ENCODE peak calls at places on chromosomes 13 and 19, in four cellular contexts. One of them, this sample, is unnamed.

GRCh38 chr13:59780058-59780457 is 383.7 kb downstream of the DIAPH3 start:
- DNase-seq in IMR-90: peak; percentile 59
- DNase-seq in fibroblast of mammary gland: peak; percentile 36
- DNase-seq in pancreas: no peak
- DNase-seq in this sample: no peak

GRCh38 chr19:20182232-20182785 is 15.3 kb downstream of the ZNF486 start:
- DNase-seq in fibroblast of mammary gland: no peak
- DNase-seq in IMR-90: no peak
- DNase-seq in pancreas: no peak
- DNase-seq in this sample: no peak

GRCh38 chr13:41004875-41005693 is 14.0 kb downstream of the ELF1 start:
- DNase-seq in IMR-90: no peak
- DNase-seq in pancreas: no peak
- DNase-seq in fibroblast of mammary gland: no peak
- DNase-seq in this sample: peak; percentile 15

GRCh38 chr13:45364876-45365557 is 24.0 kb upstream of the TPT1 start:
- DNase-seq in fibroblast of mammary gland: no peak
- DNase-seq in pancreas: no peak
- DNase-seq in IMR-90: no peak
- DNase-seq in this sample: no peak

GRCh38 chr13:27403252-27403678 is 21.2 kb upstream of the GTF3A start:
- DNase-seq in pancreas: peak; percentile 23
- DNase-seq in IMR-90: peak; percentile 65
- DNase-seq in fibroblast of mammary gland: peak; percentile 48
- DNase-seq in this sample: peak; percentile 98

GRCh38 chr19:38142176-38143035 is 81.6 kb downstream of the DPF1 start:
- DNase-seq in IMR-90: peak; percentile 28
- DNase-seq in pancreas: peak; percentile 17
- DNase-seq in fibroblast of mammary gland: peak; percentile 51
- DNase-seq in this sample: peak; percentile 41

GRCh38 chr13:95627590-95627989 is 16.9 kb downstream of the DZIP1 start:
- DNase-seq in IMR-90: peak; percentile 79
- DNase-seq in fibroblast of mammary gland: peak; percentile 73
- DNase-seq in pancreas: no peak
- DNase-seq in this sample: peak; percentile 56

GRCh38 chr13:97459215-97459772 is 25.3 kb downstream of the RAP2A start:
- DNase-seq in pancreas: no peak
- DNase-seq in IMR-90: no peak
- DNase-seq in fibroblast of mammary gland: no peak
- DNase-seq in this sample: no peak

GRCh38 chr13:37960427-37960826 is 90.9 kb upstream of the TRPC4 start:
- DNase-seq in fibroblast of mammary gland: no peak
- DNase-seq in IMR-90: peak; percentile 1
- DNase-seq in pancreas: no peak
- DNase-seq in this sample: no peak

GRCh38 chr19:5850743-5851293 is 431 bp downstream of the FUT3 start:
- DNase-seq in pancreas: peak; percentile 75
- DNase-seq in fibroblast of mammary gland: peak; percentile 65
- DNase-seq in IMR-90: peak; percentile 53
- DNase-seq in this sample: peak; percentile 56

GRCh38 chr13:100644328-100644727 is 30.3 kb downstream of the TMTC4 start:
- DNase-seq in pancreas: no peak
- DNase-seq in fibroblast of mammary gland: no peak
- DNase-seq in IMR-90: peak; percentile 37
- DNase-seq in this sample: no peak

GRCh38 chr13:24218320-24218719 is 57.8 kb downstream of the SPATA13 start:
- DNase-seq in fibroblast of mammary gland: no peak
- DNase-seq in IMR-90: no peak
- DNase-seq in pancreas: no peak
- DNase-seq in this sample: no peak

GRCh38 chr19:45879055-45879454 is 6.9 kb downstream of the IRF2BP1 start:
- DNase-seq in fibroblast of mammary gland: no peak
- DNase-seq in IMR-90: no peak
- DNase-seq in pancreas: no peak
- DNase-seq in this sample: no peak

GRCh38 chr19:18919086-18919894 is at the start of the genes COPE and DDX49:
- DNase-seq in pancreas: peak; percentile 97
- DNase-seq in IMR-90: peak; percentile 100
- DNase-seq in fibroblast of mammary gland: peak; percentile 100
- DNase-seq in this sample: peak; percentile 100

GRCh38 chr13:105220886-105221285 is 1314.6 kb downstream of the EFNB2 start:
- DNase-seq in pancreas: no peak
- DNase-seq in fibroblast of mammary gland: no peak
- DNase-seq in IMR-90: peak; percentile 52
- DNase-seq in this sample: no peak

GRCh38 chr13:110797230-110797877 is 83.9 kb downstream of the ING1 start:
- DNase-seq in IMR-90: no peak
- DNase-seq in pancreas: no peak
- DNase-seq in fibroblast of mammary gland: peak; percentile 37
- DNase-seq in this sample: no peak

GRCh38 chr19:17107546-17108452 is 32.2 kb downstream of the MYO9B start:
- DNase-seq in pancreas: peak; percentile 52
- DNase-seq in IMR-90: peak; percentile 98
- DNase-seq in fibroblast of mammary gland: peak; percentile 98
- DNase-seq in this sample: peak; percentile 98

GRCh38 chr13:67416047-67416925 is 186.2 kb upstream of the PCDH9 start:
- DNase-seq in IMR-90: peak; percentile 29
- DNase-seq in fibroblast of mammary gland: peak; percentile 51
- DNase-seq in pancreas: peak; percentile 13
- DNase-seq in this sample: peak; percentile 1

GRCh38 chr19:45186509-45187334 is 8.1 kb downstream of the BLOC1S3 start:
- DNase-seq in fibroblast of mammary gland: peak; percentile 19
- DNase-seq in pancreas: no peak
- DNase-seq in IMR-90: peak; percentile 62
- DNase-seq in this sample: no peak

GRCh38 chr19:38145627-38146026 is 78.4 kb downstream of the DPF1 start:
- DNase-seq in fibroblast of mammary gland: peak; percentile 53
- DNase-seq in IMR-90: no peak
- DNase-seq in pancreas: no peak
- DNase-seq in this sample: peak; percentile 43

GRCh38 chr19:12065100-12065538 is 588 bp downstream of the ZNF844 start:
- DNase-seq in IMR-90: peak; percentile 38
- DNase-seq in fibroblast of mammary gland: peak; percentile 47
- DNase-seq in pancreas: peak; percentile 28
- DNase-seq in this sample: peak; percentile 62

GRCh38 chr19:5829567-5830315 is 9.8 kb downstream of the FUT6 start:
- DNase-seq in fibroblast of mammary gland: no peak
- DNase-seq in IMR-90: no peak
- DNase-seq in pancreas: no peak
- DNase-seq in this sample: no peak

GRCh38 chr13:113996081-113996911 is 22.4 kb upstream of the C13orf46 start:
- DNase-seq in fibroblast of mammary gland: no peak
- DNase-seq in pancreas: no peak
- DNase-seq in IMR-90: no peak
- DNase-seq in this sample: no peak

GRCh38 chr13:24276310-24276709 is 33.1 kb upstream of the C1QTNF9 start:
- DNase-seq in IMR-90: no peak
- DNase-seq in fibroblast of mammary gland: no peak
- DNase-seq in pancreas: no peak
- DNase-seq in this sample: no peak

GRCh38 chr19:4067396-4068057 is 828 bp upstream of the ZBTB7A start:
- DNase-seq in fibroblast of mammary gland: no peak
- DNase-seq in IMR-90: no peak
- DNase-seq in pancreas: no peak
- DNase-seq in this sample: no peak

GRCh38 chr13:74132152-74132767 is 1.9 kb downstream of the KLF12 start:
- DNase-seq in fibroblast of mammary gland: no peak
- DNase-seq in IMR-90: peak; percentile 39
- DNase-seq in pancreas: no peak
- DNase-seq in this sample: no peak

GRCh38 chr13:106753241-106753640 is 185.3 kb upstream of the ARGLU1 start:
- DNase-seq in pancreas: no peak
- DNase-seq in fibroblast of mammary gland: no peak
- DNase-seq in IMR-90: no peak
- DNase-seq in this sample: no peak

GRCh38 chr19:19033176-19033425 is 216 bp downstream of the SUGP2 start:
- DNase-seq in fibroblast of mammary gland: no peak
- DNase-seq in IMR-90: no peak
- DNase-seq in pancreas: no peak
- DNase-seq in this sample: no peak

GRCh38 chr13:103067751-103068563 is 1.7 kb upstream of the SLC10A2 start:
- DNase-seq in pancreas: no peak
- DNase-seq in IMR-90: no peak
- DNase-seq in fibroblast of mammary gland: no peak
- DNase-seq in this sample: no peak
- TF ChIP-seq CTCF in pancreas: no peak
- TF ChIP-seq CTCF in IMR-90: no peak
- TF ChIP-seq CTCF in fibroblast of mammary gland: no peak
- TF ChIP-seq CTCF in this sample: no peak

DNA sequence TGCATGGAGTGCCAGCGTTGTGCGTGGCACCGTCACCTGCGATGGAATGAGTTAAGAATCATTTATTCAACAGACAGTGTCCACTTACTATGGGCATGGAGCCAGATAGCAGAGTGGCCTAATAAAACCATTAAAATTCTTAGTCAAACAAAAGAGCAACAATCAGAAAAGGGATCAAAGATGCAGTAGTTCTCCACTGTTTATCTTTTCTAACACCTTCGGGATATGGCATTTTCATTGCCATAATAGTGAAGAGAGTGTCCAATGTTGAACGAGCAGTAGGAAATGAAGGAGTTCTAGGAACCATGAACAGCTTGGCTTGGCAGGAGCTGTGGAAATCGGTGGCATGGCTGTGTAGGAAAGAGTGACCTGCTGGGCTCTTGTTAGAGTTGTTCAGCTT is 2.0 kb downstream of the TNFSF11 start:
- DNase-seq in fibroblast of mammary gland: no peak
- DNase-seq in pancreas: no peak
- DNase-seq in IMR-90: no peak
- DNase-seq in this sample: no peak
- H3K4me3 ChIP-seq in fibroblast of mammary gland: no peak overlapping the region
- H3K4me3 ChIP-seq in pancreas: no peak overlapping the region
- H3K4me3 ChIP-seq in IMR-90: no peak overlapping the region
- H3K4me3 ChIP-seq in this sample: no peak overlapping the region

GRCh38 chr13:109451726-109452125 is 334.7 kb downstream of the IRS2 start:
- DNase-seq in IMR-90: no peak
- DNase-seq in pancreas: no peak
- DNase-seq in fibroblast of mammary gland: no peak
- DNase-seq in this sample: no peak
- TF ChIP-seq CTCF in IMR-90: no peak
- TF ChIP-seq CTCF in pancreas: no peak
- TF ChIP-seq CTCF in fibroblast of mammary gland: no peak
- TF ChIP-seq CTCF in this sample: no peak

GRCh38 chr19:28170066-28170465 is 1042.9 kb downstream of the UQCRFS1 start:
- DNase-seq in IMR-90: no peak
- DNase-seq in pancreas: no peak
- DNase-seq in fibroblast of mammary gland: no peak
- DNase-seq in this sample: no peak

GRCh38 chr19:28171983-28172382 is 1041.0 kb downstream of the UQCRFS1 start:
- DNase-seq in pancreas: no peak
- DNase-seq in IMR-90: no peak
- DNase-seq in fibroblast of mammary gland: no peak
- DNase-seq in this sample: no peak

GRCh38 chr19:28166025-28166424 is 1046.9 kb downstream of the UQCRFS1 start:
- DNase-seq in fibroblast of mammary gland: no peak
- DNase-seq in IMR-90: no peak
- DNase-seq in pancreas: no peak
- DNase-seq in this sample: no peak

GRCh38 chr19:28169168-28169862 is 1043.6 kb downstream of the UQCRFS1 start:
- DNase-seq in IMR-90: no peak
- DNase-seq in pancreas: no peak
- DNase-seq in fibroblast of mammary gland: no peak
- DNase-seq in this sample: no peak

GRCh38 chr19:28168557-28168956 is 1044.4 kb downstream of the UQCRFS1 start:
- DNase-seq in fibroblast of mammary gland: no peak
- DNase-seq in IMR-90: no peak
- DNase-seq in pancreas: no peak
- DNase-seq in this sample: no peak
- H3K4me3 ChIP-seq in fibroblast of mammary gland: no peak overlapping the region
- H3K4me3 ChIP-seq in IMR-90: no peak overlapping the region
- H3K4me3 ChIP-seq in pancreas: no peak overlapping the region
- H3K4me3 ChIP-seq in this sample: no peak overlapping the region

GRCh38 chr19:7494416-7495098 is 5.7 kb upstream of the PEX11G start:
- DNase-seq in IMR-90: no peak
- DNase-seq in fibroblast of mammary gland: peak; percentile 18
- DNase-seq in pancreas: no peak
- DNase-seq in this sample: no peak
- TF ChIP-seq CTCF in IMR-90: no peak
- TF ChIP-seq CTCF in fibroblast of mammary gland: no peak
- TF ChIP-seq CTCF in pancreas: peak; percentile 30
- TF ChIP-seq CTCF in this sample: no peak

GRCh38 chr13:112055417-112056206 is 11.3 kb upstream of the SOX1 start:
- DNase-seq in pancreas: no peak
- DNase-seq in fibroblast of mammary gland: no peak
- DNase-seq in IMR-90: no peak
- DNase-seq in this sample: no peak

GRCh38 chr13:112056739-112057433 is 10.1 kb upstream of the SOX1 start:
- DNase-seq in pancreas: no peak
- DNase-seq in fibroblast of mammary gland: no peak
- DNase-seq in IMR-90: no peak
- DNase-seq in this sample: no peak

GRCh38 chr13:112057434-112057735 is 9.6 kb upstream of the SOX1 start:
- DNase-seq in IMR-90: no peak
- DNase-seq in fibroblast of mammary gland: no peak
- DNase-seq in pancreas: no peak
- DNase-seq in this sample: no peak

GRCh38 chr13:112055032-112055416 is 11.9 kb upstream of the SOX1 start:
- DNase-seq in pancreas: no peak
- DNase-seq in fibroblast of mammary gland: no peak
- DNase-seq in IMR-90: no peak
- DNase-seq in this sample: no peak

DNA sequence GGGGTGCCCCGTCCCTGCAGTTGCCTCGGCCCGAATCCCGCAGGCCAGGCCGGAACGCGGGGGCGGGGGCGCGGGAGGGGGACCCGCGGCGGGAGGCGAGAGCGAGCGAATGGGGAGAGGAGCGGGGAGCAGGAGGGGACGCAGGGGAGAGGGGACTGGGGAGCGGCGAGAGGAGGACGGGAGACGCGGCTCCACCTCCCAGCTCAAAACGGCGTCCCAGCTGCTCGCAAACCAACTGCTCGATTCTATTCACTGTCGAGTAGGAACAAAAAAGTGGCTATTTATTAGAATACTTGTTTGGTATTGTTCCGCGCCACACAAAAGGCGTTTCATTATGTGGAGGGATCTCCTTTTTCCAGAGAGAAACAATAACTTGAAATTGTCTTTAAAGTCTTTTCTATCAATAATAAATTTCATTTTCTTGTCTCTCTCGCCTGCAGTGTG is 10.6 kb upstream of the SOX1 start:
- DNase-seq in pancreas: no peak
- DNase-seq in IMR-90: no peak
- DNase-seq in fibroblast of mammary gland: no peak
- DNase-seq in this sample: no peak
- H3K4me3 ChIP-seq in pancreas: no peak overlapping the region
- H3K4me3 ChIP-seq in IMR-90: no peak overlapping the region
- H3K4me3 ChIP-seq in fibroblast of mammary gland: no peak overlapping the region
- H3K4me3 ChIP-seq in this sample: no peak overlapping the region

This sample was measured in AG10803.